ENCODE peak calls at places on chromosomes 2 and 18, in five cellular contexts. I is K562, T is heart right ventricle, A is thyroid gland, H is adipocyte. N is an unnamed sample. For H3K4me1, the result is how much of the 10 kb centered on the place peaks cover.

GRCh38 chr2:229178117-229178516 is 93.0 kb downstream of the PID1 start:
- DNase-seq in I (no peak), T (no peak), A (no peak), H (no peak), N (no peak)

GRCh38 chr2:146633159-146633558 is 1211.7 kb upstream of the ACVR2A start:
- DNase-seq in A (no peak), I (no peak), T (no peak), H (peak), N (no peak)

GRCh38 chr2:106572541-106573148 is 85.5 kb downstream of the CD8B2 start:
- DNase-seq in T (no peak), A (no peak), I (peak), H (peak), N (peak)

GRCh38 chr2:209525834-209526281 is 102.0 kb downstream of the MAP2 start:
- DNase-seq in T (no peak), I (no peak), A (no peak), H (peak), N (no peak)

GRCh38 chr18:50663626-50664441 is 103.9 kb downstream of the MAPK4 start:
- DNase-seq in H (no peak), T (no peak), I (no peak), A (no peak), N (no peak)

GRCh38 chr2:150860301-150860700 is 372.8 kb upstream of the RND3 start:
- DNase-seq in A (peak), H (no peak), T (no peak), I (no peak), N (no peak)

GRCh38 chr2:26122633-26123032 is 50.3 kb upstream of the GAREM2 start:
- DNase-seq in I (no peak), H (no peak), T (no peak), A (no peak), N (no peak)

GRCh38 chr2:62740221-62740620 is 34.7 kb downstream of the EHBP1 start:
- DNase-seq in T (no peak), I (no peak), A (no peak), H (peak), N (no peak)

GRCh38 chr2:177031435-177032222 is 181.0 kb upstream of the HNRNPA3 start:
- DNase-seq in I (no peak), H (no peak), A (no peak), T (no peak), N (no peak)

GRCh38 chr2:101630224-101630949 is 67.1 kb upstream of the MAP4K4 start:
- DNase-seq in H (no peak), T (no peak), A (no peak), I (no peak), N (no peak)

GRCh38 chr2:39120521-39120770 is 405 bp downstream of the SOS1 start:
- DNase-seq in H (no peak), A (no peak), T (no peak), I (no peak), N (no peak)

GRCh38 chr18:35153609-35154273 is 87.1 kb upstream of the ZNF397 start:
- DNase-seq in H (no peak), T (no peak), A (no peak), I (no peak), N (peak)

GRCh38 chr18:61199131-61199903 is 133.9 kb upstream of the CDH20 start:
- DNase-seq in A (no peak), I (no peak), H (peak), T (no peak), N (no peak)

GRCh38 chr2:166343467-166343866 is 32.3 kb downstream of the SCN9A start:
- DNase-seq in I (no peak), T (no peak), A (no peak), H (peak), N (no peak)

GRCh38 chr2:191501390-191502168 is 176.4 kb upstream of the NABP1 start:
- DNase-seq in A (no peak), H (peak), I (no peak), T (no peak), N (no peak)

GRCh38 chr2:86032861-86033595 is 72.7 kb downstream of the POLR1A start:
- DNase-seq in T (no peak), H (no peak), I (no peak), A (no peak), N (no peak)

GRCh38 chr18:70313640-70314039 is 24.8 kb downstream of the SOCS6 start:
- DNase-seq in T (no peak), A (no peak), H (no peak), I (no peak), N (no peak)

GRCh38 chr2:96150007-96150406 is 4.8 kb upstream of the DUSP2 start:
- DNase-seq in A (no peak), H (no peak), T (no peak), I (no peak), N (no peak)

GRCh38 chr2:96898636-96899035 is 28.8 kb upstream of the SEMA4C start:
- DNase-seq in A (no peak), I (no peak), H (no peak), T (no peak), N (no peak)

GRCh38 chr2:159096896-159097295 is 128.5 kb downstream of the TANC1 start:
- DNase-seq in H (no peak), A (no peak), I (no peak), T (no peak), N (no peak)

GRCh38 chr2:240739797-240740196 is 48.1 kb downstream of the AQP12A start:
- DNase-seq in T (no peak), H (no peak), I (no peak), A (no peak), N (peak)

GRCh38 chr2:120915670-120916069 is 180.0 kb downstream of the GLI2 start:
- DNase-seq in A (no peak), I (no peak), H (no peak), T (no peak), N (no peak)

GRCh38 chr2:238439093-238439849 is 12.5 kb downstream of the ASB1 start:
- DNase-seq in A (no peak), T (no peak), H (peak), I (no peak), N (no peak)

GRCh38 chr18:26307161-26307773 is 81.0 kb downstream of the TAF4B start:
- DNase-seq in A (peak), I (peak), H (peak), T (no peak), N (peak)

GRCh38 chr2:122273785-122274419 is 518.5 kb downstream of the TSN start:
- DNase-seq in H (no peak), A (no peak), T (no peak), I (peak), N (no peak)

GRCh38 chr18:74147491-74147778 is 199 bp downstream of the FBXO15 start:
- DNase-seq in T (no peak), H (no peak), I (no peak), A (no peak), N (no peak)

GRCh38 chr18:23226930-23227728 is 91.8 kb downstream of the CABLES1 start:
- DNase-seq in A (no peak), H (peak), I (no peak), T (peak), N (no peak)

GRCh38 chr2:202099515-202099914 is 26.5 kb downstream of the KIAA2012 start:
- DNase-seq in I (no peak), H (no peak), A (no peak), T (no peak), N (no peak)

GRCh38 chr2:210177769-210178168 is 6.6 kb upstream of the KANSL1L start:
- DNase-seq in H (no peak), I (no peak), A (no peak), T (no peak), N (no peak)

GRCh38 chr2:96661324-96661723 is 18.8 kb downstream of the FER1L5 start:
- DNase-seq in T (no peak), A (no peak), I (no peak), H (no peak), N (no peak)

GRCh38 chr2:156695595-156695994 is 259.4 kb downstream of the GPD2 start:
- DNase-seq in I (no peak), H (no peak), A (no peak), T (no peak), N (no peak)

GRCh38 chr18:3213231-3214059 is 6.3 kb downstream of the MYOM1 start:
- DNase-seq in I (peak), A (no peak), H (no peak), T (no peak), N (peak)

GRCh38 chr18:76564636-76565237 is 69.7 kb upstream of the ZNF516 start:
- DNase-seq in I (no peak), T (no peak), H (no peak), A (no peak), N (no peak)

GRCh38 chr18:62781893-62782292 is 66.6 kb downstream of the PHLPP1 start:
- DNase-seq in A (no peak), T (no peak), H (peak), I (no peak), N (no peak)

GRCh38 chr18:10460414-10461018 is 6.1 kb downstream of the APCDD1 start:
- DNase-seq in H (no peak), T (no peak), I (no peak), A (no peak), N (no peak)
- H3K4me1 ChIP-seq in H (under half), T (under half), I (under half), A (under half), N (under half)

GRCh38 chr2:20035961-20036666 is 15.3 kb downstream of the LAPTM4A start:
- DNase-seq in A (peak), I (no peak), T (no peak), H (no peak), N (no peak)

GRCh38 chr2:20034821-20035220 is 16.6 kb downstream of the LAPTM4A start:
- DNase-seq in A (no peak), I (no peak), H (no peak), T (no peak), N (no peak)

GRCh38 chr2:20034218-20034617 is 17.2 kb downstream of the LAPTM4A start:
- DNase-seq in H (no peak), I (no peak), A (no peak), T (no peak), N (no peak)

GRCh38 chr2:20030224-20030623 is 17.8 kb upstream of the MATN3 start:
- DNase-seq in I (no peak), T (no peak), A (no peak), H (no peak), N (no peak)

GRCh38 chr2:20033341-20033740 is 18.1 kb downstream of the LAPTM4A start:
- DNase-seq in H (no peak), I (no peak), T (no peak), A (peak), N (no peak)
- H3K4me1 ChIP-seq in H (under half), I (under half), T (under half), A (under half), N (under half)

DNA sequence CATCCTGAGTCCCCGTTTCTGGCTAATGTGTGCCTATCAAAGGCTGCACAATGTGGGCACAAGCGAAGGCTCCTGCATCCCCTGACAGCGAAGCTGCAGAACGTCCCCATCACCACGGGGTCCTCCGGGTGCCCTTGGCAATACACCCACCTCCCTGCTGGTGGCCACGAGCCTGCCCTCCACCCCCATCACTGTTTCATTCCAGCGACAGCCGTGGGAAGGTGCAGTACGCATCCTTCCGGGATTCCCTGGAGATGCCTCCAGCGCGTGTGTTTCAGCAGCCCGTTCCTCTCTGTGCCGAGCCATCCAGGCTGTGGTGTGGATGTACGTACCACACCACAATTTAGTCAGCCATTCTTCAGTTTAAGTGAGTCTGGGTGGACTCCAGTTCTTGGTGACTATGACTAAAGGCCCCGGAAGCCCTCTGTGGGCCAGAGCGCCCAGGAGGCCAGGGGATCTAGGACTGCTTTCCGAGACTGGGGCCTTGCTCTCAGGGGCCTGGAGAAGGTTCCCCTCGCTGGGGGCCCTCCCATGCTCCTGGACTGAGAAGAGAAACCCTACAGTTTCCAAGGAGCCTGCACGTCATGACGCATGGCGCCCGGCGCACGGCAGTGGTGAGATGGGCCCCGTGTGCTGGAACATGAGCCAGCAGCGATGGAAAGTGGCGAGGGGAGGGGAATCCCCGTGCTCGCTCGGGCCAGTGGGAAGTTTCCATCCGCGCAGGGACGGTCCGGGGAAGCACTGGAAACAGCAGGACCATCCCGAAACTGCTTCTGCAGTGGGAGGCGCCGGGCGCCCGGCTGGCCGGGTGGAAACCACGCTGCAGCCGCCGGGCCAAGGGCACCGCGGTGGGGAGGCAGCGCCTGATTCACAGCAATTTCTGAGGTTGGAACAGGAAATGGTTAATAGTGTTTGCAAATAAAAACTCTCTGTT is 4.6 kb upstream of the PDCD1 start:
- DNase-seq in T (peak), A (no peak), I (no peak), H (peak), N (peak)
- H3K4me1 ChIP-seq in T (under half), A (under half), I (half or more), H (under half), N (half or more)

DNA sequence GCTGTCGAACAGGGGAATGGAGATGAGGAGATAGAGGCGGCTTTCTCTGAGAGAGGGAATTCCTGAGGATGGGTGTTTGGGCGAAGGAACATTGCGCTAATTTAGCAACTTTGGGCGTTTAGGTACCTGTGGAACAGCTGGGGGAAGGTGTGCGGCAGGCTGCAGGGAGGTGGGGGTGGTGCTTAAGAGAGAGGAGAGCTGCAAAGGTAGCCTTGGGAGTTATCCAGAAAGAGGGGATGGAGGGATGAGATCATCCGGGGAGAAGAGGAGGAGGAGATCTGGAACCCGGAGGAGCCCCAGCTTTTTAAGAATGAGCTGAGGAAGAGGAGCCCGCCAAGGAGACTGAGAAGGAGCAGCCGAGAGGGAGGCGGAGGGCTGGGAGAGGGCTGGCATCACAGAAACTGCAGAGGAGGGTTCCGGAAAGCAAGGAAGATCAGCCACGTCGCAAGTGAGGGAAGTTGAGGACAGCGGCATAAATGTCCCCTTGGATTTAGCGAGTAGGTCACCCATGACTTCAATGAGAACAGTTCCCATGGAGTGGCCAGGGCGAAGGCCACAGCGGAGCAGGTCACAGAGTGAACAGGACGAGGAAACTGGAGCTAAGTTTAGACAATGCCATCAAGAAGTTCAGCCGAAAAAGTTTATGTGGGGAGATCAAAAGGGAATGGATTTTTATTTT is 174.7 kb downstream of the KLHL29 start:
- DNase-seq in T (no peak), I (no peak), H (no peak), A (no peak), N (no peak)
- H3K4me1 ChIP-seq in T (under half), I (under half), H (under half), A (under half), N (under half)

DNA sequence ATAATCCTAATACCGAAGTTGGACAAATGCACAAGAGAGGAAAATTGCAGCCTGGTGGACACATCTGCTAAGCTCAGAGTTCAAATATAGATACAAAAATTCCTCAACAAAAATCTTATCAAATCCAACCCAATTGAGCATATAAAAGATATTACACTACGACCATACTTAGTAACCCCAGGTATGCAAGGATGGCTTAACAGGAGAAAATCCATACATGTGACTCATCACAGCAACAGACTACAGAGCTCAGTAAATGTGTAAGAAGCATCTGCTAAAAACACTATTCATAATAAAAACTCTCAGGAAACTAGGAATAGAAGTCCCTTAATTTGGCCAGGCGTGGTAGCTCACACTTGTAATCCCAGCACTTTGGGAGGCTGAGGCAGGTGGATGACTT is 28.3 kb downstream of the HS6ST1 start:
- DNase-seq in I (no peak), H (no peak), A (no peak), T (no peak), N (no peak)
- H3K4me1 ChIP-seq in I (under half), H (under half), A (under half), T (half or more), N (under half)

DNA sequence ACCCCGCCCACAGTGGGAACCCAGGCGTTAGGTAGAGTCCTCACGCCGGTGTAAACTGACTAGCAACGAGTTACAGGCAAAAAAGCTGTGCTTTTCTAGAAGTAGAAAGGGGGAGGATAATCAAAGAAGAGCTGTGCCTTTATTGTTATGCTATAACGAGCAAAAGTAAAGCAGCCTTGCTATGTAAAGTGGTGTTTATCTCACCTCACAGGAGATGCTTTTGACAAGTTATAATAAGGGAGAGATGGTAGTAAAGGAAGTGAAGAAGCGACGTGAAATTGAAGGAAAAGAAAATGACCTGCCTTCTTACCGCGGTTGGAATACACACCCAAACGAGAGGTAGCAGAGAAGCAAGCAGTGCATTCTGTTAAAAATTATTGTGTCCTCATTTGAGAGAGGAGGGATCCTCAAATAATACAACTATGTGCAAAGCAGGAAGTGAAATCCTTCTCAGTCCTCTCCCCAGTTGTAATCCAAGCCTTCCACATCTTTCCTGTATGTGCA is 898 bp downstream of the TANK start:
- DNase-seq in T (no peak), A (no peak), I (no peak), H (peak), N (no peak)
- H3K4me1 ChIP-seq in T (under half), A (under half), I (under half), H (half or more), N (under half)

N was measured in DND-41.